ENCODE peak calls at places on chromosomes 13 and 19, in nine cellular contexts. B is upper lobe of right lung; E is mammary epithelial cell; A is left lung; S is effector memory CD4-positive, alpha-beta T cell; K is uterus; X is psoas muscle; Y is body of pancreas; G is H1. Z is an unnamed sample. For H3K4me1, the result is how much of the 10 kb centered on the place peaks cover.

GRCh38 chr13:23567792-23568480 is 2.3 kb upstream of the TNFRSF19 start:
- DNase-seq in K (no peak), G (no peak), Y (no peak), X (no peak), E (no peak), B (no peak), A (no peak), S (no peak), Z (no peak)

GRCh38 chr13:23321534-23322241 is 111.8 kb downstream of the SACS start:
- DNase-seq in B (no peak), S (no peak), K (peak), G (no peak), X (peak), E (peak), A (no peak), Y (peak), Z (peak)

GRCh38 chr19:29492761-29493160 is 33.0 kb upstream of the VSTM2B start:
- DNase-seq in K (no peak), E (no peak), G (no peak), X (no peak), Y (no peak), A (no peak), B (no peak), S (no peak), Z (no peak)

GRCh38 chr19:29514525-29515232 is 11.1 kb upstream of the VSTM2B start:
- DNase-seq in A (peak), S (no peak), X (no peak), K (no peak), Y (no peak), E (no peak), G (no peak), B (no peak), Z (no peak)

GRCh38 chr13:24218320-24218719 is 57.8 kb downstream of the SPATA13 start:
- DNase-seq in K (no peak), X (no peak), E (no peak), Y (no peak), A (no peak), S (no peak), G (no peak), B (no peak), Z (no peak)

GRCh38 chr13:105428816-105429215 is 1106.6 kb downstream of the EFNB2 start:
- DNase-seq in K (no peak), X (no peak), Y (no peak), S (no peak), G (no peak), B (no peak), E (no peak), A (no peak), Z (no peak)

GRCh38 chr13:20190481-20191310 is 2.0 kb downstream of the GJB2 start:
- DNase-seq in E (peak), S (no peak), A (no peak), K (no peak), B (no peak), Y (no peak), G (no peak), X (no peak), Z (no peak)

GRCh38 chr13:112486386-112487126 is 101.4 kb downstream of the TUBGCP3 start:
- DNase-seq in X (no peak), K (no peak), Y (no peak), G (no peak), S (no peak), A (no peak), B (no peak), E (no peak), Z (no peak)

GRCh38 chr19:19418548-19419260 is 13.2 kb downstream of the GATAD2A start:
- DNase-seq in S (no peak), K (no peak), E (no peak), B (no peak), G (no peak), Y (no peak), X (no peak), A (no peak), Z (no peak)

GRCh38 chr13:28529836-28530235 is 34.9 kb upstream of the FLT1 start:
- DNase-seq in G (no peak), Y (no peak), E (no peak), B (no peak), S (no peak), K (no peak), A (no peak), X (no peak), Z (no peak)

GRCh38 chr13:81017525-81018152 is 676.7 kb upstream of the SPRY2 start:
- DNase-seq in B (no peak), Y (no peak), X (no peak), A (no peak), G (no peak), S (no peak), E (peak), K (no peak), Z (no peak)

GRCh38 chr13:100363351-100363750 is 225.2 kb downstream of the GGACT start:
- DNase-seq in G (no peak), E (no peak), B (no peak), K (no peak), A (no peak), X (no peak), S (no peak), Y (no peak), Z (no peak)

GRCh38 chr19:44653977-44654784 is 10.5 kb downstream of the PVR start:
- DNase-seq in A (peak), K (peak), B (peak), S (peak), X (peak), G (no peak), E (peak), Y (peak), Z (peak)

GRCh38 chr19:44644391-44645016 is 794 bp downstream of the PVR start:
- DNase-seq in X (no peak), A (no peak), G (peak), S (no peak), Y (peak), B (peak), E (peak), K (no peak), Z (no peak)

GRCh38 chr19:49475995-49476880 is 2.2 kb downstream of the FLT3LG start:
- DNase-seq in B (no peak), G (no peak), E (no peak), K (no peak), X (peak), A (no peak), Y (no peak), S (peak), Z (no peak)

GRCh38 chr13:44759222-44759721 is 183.1 kb upstream of the TSC22D1 start:
- DNase-seq in K (no peak), X (no peak), Y (no peak), B (no peak), S (no peak), G (no peak), E (peak), A (no peak), Z (no peak)

GRCh38 chr19:3852614-3853254 is 16.1 kb downstream of the ZFR2 start:
- DNase-seq in G (no peak), E (peak), S (no peak), K (no peak), X (no peak), Y (peak), A (no peak), B (no peak), Z (no peak)

GRCh38 chr19:55311397-55311796 is 13.7 kb downstream of the TMEM150B start:
- DNase-seq in Y (no peak), X (no peak), S (no peak), A (no peak), E (no peak), B (no peak), K (no peak), G (no peak), Z (no peak)

GRCh38 chr13:50678464-50679162 is 164.9 kb downstream of the DLEU7 start:
- DNase-seq in E (peak), K (no peak), X (no peak), S (no peak), B (no peak), A (no peak), Y (no peak), G (no peak), Z (no peak)

GRCh38 chr19:12779162-12779993 is 4.0 kb upstream of the HOOK2 start:
- DNase-seq in B (no peak), K (peak), X (peak), S (no peak), Y (peak), E (peak), A (no peak), G (no peak), Z (peak)

GRCh38 chr13:41644742-41645141 is 187.4 kb downstream of the RGCC start:
- DNase-seq in B (no peak), G (no peak), X (no peak), K (no peak), Y (no peak), A (no peak), E (no peak), S (no peak), Z (no peak)

GRCh38 chr19:45999653-46000121 is 4.4 kb downstream of the CCDC61 start:
- DNase-seq in X (peak), B (no peak), E (no peak), S (no peak), K (peak), G (no peak), Y (no peak), A (peak), Z (no peak)

GRCh38 chr19:20273376-20273775 is 106.4 kb downstream of the ZNF486 start:
- DNase-seq in K (no peak), S (no peak), A (no peak), B (no peak), G (no peak), Y (no peak), E (no peak), X (no peak), Z (no peak)

GRCh38 chr19:9914315-9915207 is 21.8 kb downstream of the OLFM2 start:
- DNase-seq in Y (peak), A (peak), E (peak), X (peak), G (no peak), B (peak), K (peak), S (peak), Z (peak)

GRCh38 chr13:59643906-59644626 is 519.7 kb downstream of the DIAPH3 start:
- DNase-seq in G (no peak), A (no peak), X (no peak), Y (peak), K (no peak), S (no peak), E (peak), B (no peak), Z (no peak)

GRCh38 chr19:3125900-3126524 is 9.8 kb upstream of the GNA15 start:
- DNase-seq in S (peak), E (peak), G (peak), Y (peak), A (peak), X (peak), B (peak), K (no peak), Z (peak)

GRCh38 chr19:11814707-11815050 is 606 bp downstream of the ZNF440 start:
- DNase-seq in K (no peak), S (no peak), Y (peak), X (no peak), A (no peak), G (no peak), E (peak), B (no peak), Z (no peak)

GRCh38 chr19:35098413-35099049 is 17.1 kb upstream of the FXYD3 start:
- DNase-seq in A (no peak), B (no peak), G (no peak), S (no peak), E (peak), K (no peak), Y (peak), X (no peak), Z (peak)

GRCh38 chr19:35099897-35100275 is 15.7 kb upstream of the FXYD3 start:
- DNase-seq in S (no peak), Y (no peak), X (no peak), B (no peak), A (no peak), K (no peak), G (no peak), E (no peak), Z (no peak)

GRCh38 chr19:35099155-35099896 is 16.3 kb upstream of the FXYD3 start:
- DNase-seq in Y (no peak), G (no peak), E (no peak), K (no peak), A (no peak), S (no peak), X (no peak), B (no peak), Z (no peak)

GRCh38 chr19:35104361-35104760 is 11.3 kb upstream of the FXYD3 start:
- DNase-seq in K (no peak), Y (no peak), X (no peak), A (no peak), B (no peak), S (no peak), G (no peak), E (no peak), Z (no peak)

DNA sequence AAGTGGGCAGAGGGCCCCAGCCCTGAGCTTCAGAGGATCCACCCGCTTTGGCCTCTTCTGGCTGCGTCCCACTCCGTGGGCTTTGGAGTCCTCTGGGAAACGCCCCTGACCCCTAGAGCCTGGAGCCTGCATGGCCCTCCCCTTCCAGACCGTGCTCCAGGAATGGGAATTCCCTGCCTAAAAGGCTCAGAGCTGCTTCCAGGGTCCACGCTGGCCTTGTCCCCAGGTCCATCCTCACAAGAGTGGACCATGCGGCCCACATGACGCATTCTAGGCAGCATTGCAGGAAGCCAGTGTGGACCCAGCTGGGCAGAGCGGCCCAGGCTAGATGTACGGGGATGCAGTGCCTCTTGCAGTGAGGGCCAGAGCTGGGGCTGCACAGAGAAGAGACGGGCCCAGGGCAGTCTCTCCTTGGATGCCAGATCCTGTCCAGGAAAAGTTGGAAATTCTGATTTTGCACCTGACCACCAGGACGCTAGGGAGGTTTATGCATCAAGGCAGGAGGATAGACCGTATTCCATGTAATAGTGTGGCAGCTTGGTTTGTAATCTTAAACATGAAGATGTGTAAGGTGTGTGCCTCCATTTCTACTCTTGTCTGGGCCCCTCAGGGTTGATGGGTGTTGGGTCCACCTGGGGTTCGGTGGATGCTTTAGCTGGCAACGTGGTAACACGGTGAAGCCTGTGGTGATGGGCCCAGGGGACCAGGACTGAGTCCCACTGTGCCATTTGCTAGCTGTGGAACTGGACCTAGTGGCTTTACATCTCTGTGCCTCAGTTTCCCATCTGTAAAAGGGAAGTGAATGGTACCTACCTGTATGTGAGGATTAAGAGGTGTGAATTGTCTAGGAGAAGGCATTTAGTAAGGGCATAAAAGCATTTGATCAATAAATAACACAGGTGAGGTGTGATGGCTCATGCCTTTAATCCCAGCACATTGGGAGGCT is 14.8 kb upstream of the FXYD3 start:
- DNase-seq in K (no peak), S (no peak), A (no peak), B (no peak), G (no peak), E (no peak), Y (no peak), X (no peak), Z (no peak)
- H3K4me1 ChIP-seq in K (under half), S (under half), A (under half), B (under half), G (under half), E (under half), Y (under half), X (under half), Z (under half)

GRCh38 chr13:98534821-98535220 is 42.1 kb downstream of the STK24 start:
- DNase-seq in S (no peak), K (no peak), X (no peak), A (no peak), G (no peak), E (peak), B (no peak), Y (no peak), Z (no peak)
- H3K4me1 ChIP-seq in S (half or more), K (under half), X (half or more), A (under half), G (under half), E (under half), B (under half), Y (under half), Z (half or more)

DNA sequence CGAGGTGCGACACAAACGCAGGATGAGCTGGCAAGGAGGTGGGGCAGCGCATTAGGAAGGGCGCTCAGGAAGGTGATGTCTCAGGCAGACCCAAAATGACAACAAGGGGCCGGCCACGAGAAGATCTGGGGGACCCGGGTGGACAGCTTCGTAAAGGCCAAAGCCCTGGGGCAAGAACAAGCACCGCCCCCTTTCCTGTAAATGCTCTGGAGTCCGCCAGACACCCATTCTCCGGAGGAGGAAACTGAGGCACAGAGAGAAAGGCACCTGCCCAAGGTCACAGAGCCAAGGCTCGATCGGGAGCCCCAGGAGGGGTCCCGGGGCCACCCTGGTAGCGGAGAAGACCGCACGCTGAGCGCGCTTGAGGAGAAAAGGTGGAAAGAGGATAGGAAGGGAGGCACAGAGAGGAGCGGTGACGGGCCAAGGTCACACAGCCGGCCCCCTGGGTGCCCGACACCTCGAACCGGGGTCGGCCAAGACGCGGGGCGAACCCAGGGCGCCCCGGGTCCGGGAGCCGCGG is 571 bp downstream of the SAFB2 start:
- DNase-seq in X (peak), S (no peak), K (peak), E (no peak), B (no peak), Y (peak), G (no peak), A (no peak), Z (no peak)
- H3K4me1 ChIP-seq in X (half or more), S (half or more), K (under half), E (under half), B (under half), Y (half or more), G (under half), A (under half), Z (half or more)

DNA sequence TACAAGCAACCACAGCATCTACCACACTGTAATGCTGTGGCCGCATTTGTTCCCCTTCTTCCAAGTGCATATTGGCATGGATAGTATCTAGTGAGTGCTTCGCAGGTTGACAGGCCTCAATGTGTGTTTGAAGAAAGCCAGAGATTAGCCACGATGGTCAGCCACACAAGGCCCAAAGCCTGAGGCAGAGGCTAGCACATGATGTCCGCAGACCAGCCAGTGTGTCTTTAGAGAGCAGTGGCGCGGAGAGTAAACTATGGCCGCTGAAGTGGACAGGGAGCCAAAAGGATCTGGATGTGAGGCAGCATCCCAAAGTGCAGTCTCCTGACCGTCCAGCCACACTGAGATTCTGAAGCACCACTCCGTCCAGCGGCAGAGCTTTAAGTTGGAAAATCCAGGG is 36.0 kb downstream of the BRD4 start:
- DNase-seq in S (no peak), X (no peak), B (peak), E (no peak), G (no peak), K (no peak), Y (no peak), A (no peak), Z (peak)
- H3K4me1 ChIP-seq in S (half or more), X (half or more), B (half or more), E (half or more), G (under half), K (under half), Y (half or more), A (half or more), Z (half or more)

DNA sequence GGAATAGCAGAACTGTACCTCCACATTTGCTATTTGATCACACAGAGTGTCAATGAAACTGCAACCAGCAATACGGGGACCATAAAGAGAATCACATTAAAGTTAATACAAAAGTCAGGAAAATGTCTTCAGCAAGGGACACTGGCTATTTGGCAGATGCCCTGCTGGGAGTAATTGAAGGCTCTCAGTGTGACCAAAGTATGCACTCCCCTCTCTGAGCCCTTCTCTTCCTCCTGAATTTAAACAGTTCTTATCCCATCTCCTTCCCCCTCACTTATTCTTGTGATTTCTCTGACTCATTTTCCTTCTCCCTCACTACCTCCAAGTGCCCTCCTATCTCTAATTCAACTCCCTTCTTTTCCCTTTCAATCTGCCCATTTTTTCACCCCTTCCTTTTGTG is 117.7 kb downstream of the ENOX1 start:
- DNase-seq in S (no peak), A (no peak), Y (no peak), G (no peak), E (no peak), X (no peak), K (no peak), B (no peak), Z (no peak)
- H3K4me1 ChIP-seq in S (under half), A (under half), Y (under half), G (under half), E (under half), X (under half), K (under half), B (under half), Z (under half)

DNA sequence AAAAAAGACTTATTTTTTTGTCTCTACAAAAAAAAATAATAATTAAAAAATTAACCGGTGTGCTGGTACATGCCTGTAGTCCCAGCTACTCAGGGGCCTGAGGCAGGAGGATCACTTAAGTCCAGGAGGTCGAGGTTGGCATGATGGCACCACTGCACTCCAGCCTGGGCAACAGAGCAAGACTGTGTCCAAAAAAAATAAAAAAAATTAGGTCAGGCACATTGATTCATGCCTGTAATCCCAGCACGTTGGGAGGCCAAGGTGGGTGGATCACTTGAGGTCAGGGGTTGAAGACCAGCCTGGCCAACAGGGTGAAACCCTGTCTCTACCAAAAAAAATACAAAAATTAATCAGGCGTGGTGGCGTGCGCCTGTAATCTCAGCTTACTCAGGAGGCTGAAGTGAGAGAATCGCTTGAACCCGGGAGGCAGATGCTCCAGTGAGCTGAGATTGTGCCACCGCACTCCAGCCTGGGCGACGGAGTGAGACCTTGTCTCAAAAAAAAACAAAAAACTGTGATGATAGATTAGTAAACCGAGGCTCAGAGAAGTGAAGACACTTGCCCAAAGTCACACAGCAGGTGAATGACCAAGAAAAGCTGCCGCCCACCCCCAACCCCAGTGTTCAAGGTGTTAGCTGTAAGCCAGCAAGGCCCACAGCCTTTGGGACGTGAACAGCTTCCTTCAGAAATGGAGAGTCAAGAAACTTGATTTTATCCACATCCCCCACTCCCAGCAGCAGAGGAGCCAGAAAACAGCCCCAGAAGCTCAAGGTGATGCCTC is 9.4 kb downstream of the RNU6-9 start:
- DNase-seq in S (no peak), E (no peak), Y (no peak), G (no peak), K (no peak), X (no peak), B (no peak), A (no peak), Z (no peak)
- H3K4me1 ChIP-seq in S (under half), E (under half), Y (under half), G (under half), K (under half), X (under half), B (under half), A (under half), Z (under half)